ENCODE peak calls at places on chromosomes 5 and 9, in nine cellular contexts. One of them, this sample, is unnamed.

GRCh38 chr9:136542246-136543041 is 3.4 kb downstream of the NOTCH1 start:
- DNase-seq in SK-N-SH: no peak
- DNase-seq in ovary: no peak
- DNase-seq in fibroblast of lung: no peak
- DNase-seq in tibial nerve: no peak
- DNase-seq in lower lobe of right lung: no peak
- DNase-seq in cardiac muscle cell: no peak
- DNase-seq in gastrocnemius medialis: no peak
- DNase-seq in right lobe of liver: no peak
- DNase-seq in this sample: no peak

GRCh38 chr5:166200532-166200931 is 2090.9 kb upstream of the WWC1 start:
- DNase-seq in SK-N-SH: no peak
- DNase-seq in ovary: no peak
- DNase-seq in fibroblast of lung: no peak
- DNase-seq in tibial nerve: no peak
- DNase-seq in lower lobe of right lung: no peak
- DNase-seq in cardiac muscle cell: no peak
- DNase-seq in gastrocnemius medialis: no peak
- DNase-seq in right lobe of liver: no peak
- DNase-seq in this sample: no peak

GRCh38 chr9:109238677-109239076 is 71.6 kb upstream of the FRRS1L start:
- DNase-seq in SK-N-SH: no peak
- DNase-seq in ovary: no peak
- DNase-seq in fibroblast of lung: peak
- DNase-seq in tibial nerve: no peak
- DNase-seq in lower lobe of right lung: no peak
- DNase-seq in cardiac muscle cell: no peak
- DNase-seq in gastrocnemius medialis: no peak
- DNase-seq in right lobe of liver: no peak
- DNase-seq in this sample: no peak

GRCh38 chr9:2574215-2574614 is 47.4 kb upstream of the VLDLR start:
- DNase-seq in SK-N-SH: no peak
- DNase-seq in ovary: no peak
- DNase-seq in fibroblast of lung: no peak
- DNase-seq in tibial nerve: no peak
- DNase-seq in lower lobe of right lung: no peak
- DNase-seq in cardiac muscle cell: no peak
- DNase-seq in gastrocnemius medialis: no peak
- DNase-seq in right lobe of liver: no peak
- DNase-seq in this sample: no peak

GRCh38 chr9:76789850-76790249 is 25.6 kb downstream of the PCA3 start:
- DNase-seq in SK-N-SH: no peak
- DNase-seq in ovary: no peak
- DNase-seq in fibroblast of lung: no peak
- DNase-seq in tibial nerve: no peak
- DNase-seq in lower lobe of right lung: no peak
- DNase-seq in cardiac muscle cell: no peak
- DNase-seq in gastrocnemius medialis: no peak
- DNase-seq in right lobe of liver: no peak
- DNase-seq in this sample: no peak

GRCh38 chr9:5553211-5553610 is 42.9 kb downstream of the PDCD1LG2 start:
- DNase-seq in SK-N-SH: no peak
- DNase-seq in ovary: no peak
- DNase-seq in fibroblast of lung: peak
- DNase-seq in tibial nerve: no peak
- DNase-seq in lower lobe of right lung: no peak
- DNase-seq in cardiac muscle cell: no peak
- DNase-seq in gastrocnemius medialis: no peak
- DNase-seq in right lobe of liver: no peak
- DNase-seq in this sample: no peak

GRCh38 chr9:129146441-129146933 is 31.6 kb downstream of the IER5L start:
- DNase-seq in SK-N-SH: no peak
- DNase-seq in ovary: peak
- DNase-seq in fibroblast of lung: peak
- DNase-seq in tibial nerve: no peak
- DNase-seq in lower lobe of right lung: no peak
- DNase-seq in cardiac muscle cell: no peak
- DNase-seq in gastrocnemius medialis: no peak
- DNase-seq in right lobe of liver: no peak
- DNase-seq in this sample: no peak

GRCh38 chr5:33339413-33339812 is 101.4 kb upstream of the TARS1 start:
- DNase-seq in SK-N-SH: no peak
- DNase-seq in ovary: no peak
- DNase-seq in fibroblast of lung: no peak
- DNase-seq in tibial nerve: no peak
- DNase-seq in lower lobe of right lung: no peak
- DNase-seq in cardiac muscle cell: no peak
- DNase-seq in gastrocnemius medialis: no peak
- DNase-seq in right lobe of liver: no peak
- DNase-seq in this sample: no peak

GRCh38 chr5:91225848-91226686 is 157.1 kb downstream of the ARRDC3 start:
- DNase-seq in SK-N-SH: no peak
- DNase-seq in ovary: no peak
- DNase-seq in fibroblast of lung: peak
- DNase-seq in tibial nerve: no peak
- DNase-seq in lower lobe of right lung: peak
- DNase-seq in cardiac muscle cell: peak
- DNase-seq in gastrocnemius medialis: no peak
- DNase-seq in right lobe of liver: no peak
- DNase-seq in this sample: no peak

GRCh38 chr9:93085676-93086075 is 10.3 kb upstream of the CARD19 start:
- DNase-seq in SK-N-SH: peak
- DNase-seq in ovary: peak
- DNase-seq in fibroblast of lung: no peak
- DNase-seq in tibial nerve: no peak
- DNase-seq in lower lobe of right lung: peak
- DNase-seq in cardiac muscle cell: no peak
- DNase-seq in gastrocnemius medialis: peak
- DNase-seq in right lobe of liver: peak
- DNase-seq in this sample: no peak

GRCh38 chr5:135761746-135762145 is 72.7 kb upstream of the SLC25A48 start:
- DNase-seq in SK-N-SH: no peak
- DNase-seq in ovary: no peak
- DNase-seq in fibroblast of lung: no peak
- DNase-seq in tibial nerve: no peak
- DNase-seq in lower lobe of right lung: no peak
- DNase-seq in cardiac muscle cell: no peak
- DNase-seq in gastrocnemius medialis: no peak
- DNase-seq in right lobe of liver: no peak
- DNase-seq in this sample: no peak

GRCh38 chr9:38074441-38074943 is 5.5 kb upstream of the SHB start:
- DNase-seq in SK-N-SH: no peak
- DNase-seq in ovary: no peak
- DNase-seq in fibroblast of lung: peak
- DNase-seq in tibial nerve: no peak
- DNase-seq in lower lobe of right lung: peak
- DNase-seq in cardiac muscle cell: no peak
- DNase-seq in gastrocnemius medialis: no peak
- DNase-seq in right lobe of liver: no peak
- DNase-seq in this sample: peak

GRCh38 chr5:173866249-173867172 is 21.6 kb upstream of the CPEB4 start:
- DNase-seq in SK-N-SH: no peak
- DNase-seq in ovary: no peak
- DNase-seq in fibroblast of lung: no peak
- DNase-seq in tibial nerve: no peak
- DNase-seq in lower lobe of right lung: peak
- DNase-seq in cardiac muscle cell: no peak
- DNase-seq in gastrocnemius medialis: peak
- DNase-seq in right lobe of liver: no peak
- DNase-seq in this sample: no peak

GRCh38 chr9:122084276-122084675 is 8.8 kb downstream of the TTLL11 start:
- DNase-seq in SK-N-SH: peak
- DNase-seq in ovary: no peak
- DNase-seq in fibroblast of lung: no peak
- DNase-seq in tibial nerve: no peak
- DNase-seq in lower lobe of right lung: no peak
- DNase-seq in cardiac muscle cell: no peak
- DNase-seq in gastrocnemius medialis: no peak
- DNase-seq in right lobe of liver: no peak
- DNase-seq in this sample: no peak

GRCh38 chr9:79686381-79687130 is 114.8 kb downstream of the TLE4 start:
- DNase-seq in SK-N-SH: no peak
- DNase-seq in ovary: no peak
- DNase-seq in fibroblast of lung: peak
- DNase-seq in tibial nerve: no peak
- DNase-seq in lower lobe of right lung: no peak
- DNase-seq in cardiac muscle cell: no peak
- DNase-seq in gastrocnemius medialis: peak
- DNase-seq in right lobe of liver: no peak
- DNase-seq in this sample: no peak

GRCh38 chr5:161410640-161411039 is 135.9 kb downstream of the GABRB2 start:
- DNase-seq in SK-N-SH: no peak
- DNase-seq in ovary: no peak
- DNase-seq in fibroblast of lung: no peak
- DNase-seq in tibial nerve: no peak
- DNase-seq in lower lobe of right lung: no peak
- DNase-seq in cardiac muscle cell: no peak
- DNase-seq in gastrocnemius medialis: no peak
- DNase-seq in right lobe of liver: no peak
- DNase-seq in this sample: no peak

GRCh38 chr5:81167544-81167943 is 65.6 kb upstream of the CKMT2 start:
- DNase-seq in SK-N-SH: no peak
- DNase-seq in ovary: no peak
- DNase-seq in fibroblast of lung: no peak
- DNase-seq in tibial nerve: no peak
- DNase-seq in lower lobe of right lung: no peak
- DNase-seq in cardiac muscle cell: peak
- DNase-seq in gastrocnemius medialis: no peak
- DNase-seq in right lobe of liver: no peak
- DNase-seq in this sample: no peak

GRCh38 chr5:154465169-154465568 is 12.9 kb downstream of the HAND1 start:
- DNase-seq in SK-N-SH: no peak
- DNase-seq in ovary: no peak
- DNase-seq in fibroblast of lung: peak
- DNase-seq in tibial nerve: no peak
- DNase-seq in lower lobe of right lung: no peak
- DNase-seq in cardiac muscle cell: no peak
- DNase-seq in gastrocnemius medialis: no peak
- DNase-seq in right lobe of liver: no peak
- DNase-seq in this sample: no peak

DNA sequence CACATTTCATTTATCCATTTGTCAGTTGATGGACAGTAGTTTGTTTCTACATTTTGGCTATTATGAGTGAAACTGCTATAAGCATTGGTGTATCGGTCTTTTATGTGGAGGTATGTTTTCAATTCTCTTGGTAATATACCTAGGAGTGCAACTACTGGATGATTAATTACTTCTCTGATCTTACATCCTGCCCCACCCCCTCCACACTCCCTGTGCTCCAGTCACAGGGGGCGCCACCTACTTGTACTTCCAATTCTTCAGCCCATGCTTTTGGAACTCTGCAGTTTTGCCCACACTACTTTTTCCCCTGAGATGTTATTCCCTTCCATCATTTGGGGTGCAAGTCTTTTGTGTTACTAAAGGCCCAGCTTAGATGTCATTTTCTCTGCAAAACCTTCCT is 42.0 kb downstream of the SEC61B start:
- DNase-seq in SK-N-SH: no peak
- DNase-seq in ovary: no peak
- DNase-seq in fibroblast of lung: no peak
- DNase-seq in tibial nerve: no peak
- DNase-seq in lower lobe of right lung: no peak
- DNase-seq in cardiac muscle cell: no peak
- DNase-seq in gastrocnemius medialis: no peak
- DNase-seq in right lobe of liver: no peak
- DNase-seq in this sample: no peak
- TF ChIP-seq CTCF in SK-N-SH: peak
- TF ChIP-seq CTCF in ovary: no peak
- TF ChIP-seq CTCF in fibroblast of lung: peak
- TF ChIP-seq CTCF in tibial nerve: no peak
- TF ChIP-seq CTCF in lower lobe of right lung: no peak
- TF ChIP-seq CTCF in cardiac muscle cell: peak
- TF ChIP-seq CTCF in gastrocnemius medialis: no peak
- TF ChIP-seq CTCF in right lobe of liver: no peak
- TF ChIP-seq CTCF in this sample: no peak

GRCh38 chr5:40017918-40018317 is 593.1 kb upstream of the DAB2 start:
- DNase-seq in SK-N-SH: no peak
- DNase-seq in ovary: no peak
- DNase-seq in fibroblast of lung: no peak
- DNase-seq in tibial nerve: no peak
- DNase-seq in lower lobe of right lung: no peak
- DNase-seq in cardiac muscle cell: no peak
- DNase-seq in gastrocnemius medialis: no peak
- DNase-seq in right lobe of liver: no peak
- DNase-seq in this sample: no peak
- H3K27ac ChIP-seq in SK-N-SH: no peak
- H3K27ac ChIP-seq in ovary: no peak
- H3K27ac ChIP-seq in fibroblast of lung: no peak
- H3K27ac ChIP-seq in tibial nerve: no peak
- H3K27ac ChIP-seq in lower lobe of right lung: no peak
- H3K27ac ChIP-seq in cardiac muscle cell: no peak
- H3K27ac ChIP-seq in gastrocnemius medialis: no peak
- H3K27ac ChIP-seq in right lobe of liver: no peak
- H3K27ac ChIP-seq in this sample: no peak

DNA sequence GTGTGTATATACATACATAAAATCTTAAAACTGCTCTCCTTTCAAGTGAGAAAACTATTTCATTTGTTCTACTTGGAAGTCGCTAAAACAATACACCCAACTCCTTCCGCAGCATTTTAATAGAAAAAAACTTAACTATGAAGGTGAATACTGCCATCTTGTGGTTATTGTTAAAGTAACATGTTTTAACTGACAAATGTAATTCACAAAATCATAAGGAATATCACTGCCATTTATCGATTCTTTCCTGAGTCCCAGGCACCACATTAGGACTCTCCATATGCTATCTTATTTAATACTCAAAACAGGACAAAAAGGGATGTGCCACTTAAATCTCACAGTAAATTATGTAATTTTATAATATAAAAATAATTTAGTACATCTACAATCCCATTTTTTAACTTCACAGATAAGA is 130.5 kb upstream of the ITGA1 start:
- DNase-seq in SK-N-SH: peak
- DNase-seq in ovary: no peak
- DNase-seq in fibroblast of lung: peak
- DNase-seq in tibial nerve: no peak
- DNase-seq in lower lobe of right lung: no peak
- DNase-seq in cardiac muscle cell: peak
- DNase-seq in gastrocnemius medialis: no peak
- DNase-seq in right lobe of liver: no peak
- DNase-seq in this sample: no peak
- TF ChIP-seq CTCF in SK-N-SH: peak
- TF ChIP-seq CTCF in ovary: no peak
- TF ChIP-seq CTCF in fibroblast of lung: peak
- TF ChIP-seq CTCF in tibial nerve: peak
- TF ChIP-seq CTCF in lower lobe of right lung: peak
- TF ChIP-seq CTCF in cardiac muscle cell: peak
- TF ChIP-seq CTCF in gastrocnemius medialis: no peak
- TF ChIP-seq CTCF in right lobe of liver: peak
- TF ChIP-seq CTCF in this sample: peak

DNA sequence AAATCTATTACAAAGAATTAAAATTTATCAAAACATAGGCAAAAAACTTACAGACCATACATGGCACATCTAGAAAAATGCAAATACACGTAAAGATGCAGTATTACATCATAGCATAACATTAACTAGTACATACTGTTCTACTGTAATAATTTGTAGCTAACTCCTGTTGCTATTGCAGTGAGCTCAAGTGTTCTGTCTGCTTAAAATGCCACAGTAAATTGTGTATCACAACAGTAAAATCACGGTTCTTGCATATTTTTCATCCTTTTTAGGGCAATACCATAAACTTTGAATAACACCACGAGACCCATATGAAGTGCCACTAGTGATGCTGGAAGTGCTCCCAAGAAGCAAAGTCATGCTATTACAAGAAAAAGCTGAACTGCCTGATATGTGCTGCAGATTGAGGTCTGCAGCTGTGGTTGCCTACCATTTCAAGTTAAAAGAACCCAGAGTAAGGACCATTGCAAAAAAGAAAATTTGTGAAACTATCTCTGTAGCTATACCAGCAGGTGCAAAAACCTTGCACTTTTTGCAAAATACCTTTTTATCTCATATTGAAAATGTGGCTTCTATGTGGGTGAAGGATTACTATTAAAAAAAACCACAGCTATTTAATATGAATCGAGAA is 14.2 kb downstream of the HOMER1 start:
- DNase-seq in SK-N-SH: no peak
- DNase-seq in ovary: no peak
- DNase-seq in fibroblast of lung: no peak
- DNase-seq in tibial nerve: no peak
- DNase-seq in lower lobe of right lung: no peak
- DNase-seq in cardiac muscle cell: no peak
- DNase-seq in gastrocnemius medialis: no peak
- DNase-seq in right lobe of liver: no peak
- DNase-seq in this sample: no peak
- H3K27ac ChIP-seq in SK-N-SH: no peak
- H3K27ac ChIP-seq in ovary: no peak
- H3K27ac ChIP-seq in fibroblast of lung: no peak
- H3K27ac ChIP-seq in tibial nerve: no peak
- H3K27ac ChIP-seq in lower lobe of right lung: no peak
- H3K27ac ChIP-seq in cardiac muscle cell: no peak
- H3K27ac ChIP-seq in gastrocnemius medialis: no peak
- H3K27ac ChIP-seq in right lobe of liver: no peak
- H3K27ac ChIP-seq in this sample: no peak

This sample was measured in RWPE2.